ENCODE peak calls at places on chromosomes 1 and 21, in eight cellular contexts. T, F, Q, Y, N, D, E and U are unnamed samples.

GRCh38 chr1:222084048-222084447 is 342.2 kb upstream of the DUSP10 start:
- DNase-seq in T (no peak), F (no peak), Q (no peak), Y (no peak), N (no peak), D (no peak), E (no peak), U (no peak)

GRCh38 chr1:48817505-48818114 is 40.9 kb upstream of the BEND5 start:
- DNase-seq in T (peak; percentile 72), F (peak; percentile 71), Q (peak; percentile 32), Y (peak; percentile 56), N (peak; percentile 8), D (peak; percentile 18), E (peak; percentile 76), U (peak; percentile 71)

GRCh38 chr1:29245876-29246275 is 9.6 kb downstream of the PTPRU start:
- DNase-seq in T (no peak), F (no peak), Q (no peak), Y (peak; percentile 27), N (no peak), D (peak; percentile 51), E (no peak), U (no peak)

GRCh38 chr1:94765958-94766357 is 54.2 kb upstream of the SLC44A3 start:
- DNase-seq in T (no peak), F (no peak), Q (no peak), Y (no peak), N (no peak), D (no peak), E (no peak), U (no peak)

GRCh38 chr21:38853421-38853919 is 47.7 kb downstream of the ETS2 start:
- DNase-seq in T (no peak), F (no peak), Q (no peak), Y (no peak), N (peak; percentile 34), D (peak; percentile 30), E (peak; percentile 37), U (peak; percentile 53)

GRCh38 chr1:204268101-204268500 is 54.3 kb upstream of the GOLT1A start:
- DNase-seq in T (no peak), F (no peak), Q (no peak), Y (no peak), N (no peak), D (no peak), E (no peak), U (no peak)

GRCh38 chr21:21163904-21164303 is 165.7 kb downstream of the NCAM2 start:
- DNase-seq in T (no peak), F (peak; percentile 70), Q (peak; percentile 67), Y (peak; percentile 40), N (peak; percentile 0), D (peak; percentile 26), E (peak; percentile 44), U (peak; percentile 26)

GRCh38 chr1:84611796-84612195 is 37.6 kb upstream of the CTBS start:
- DNase-seq in T (no peak), F (no peak), Q (no peak), Y (no peak), N (no peak), D (no peak), E (no peak), U (no peak)

GRCh38 chr21:43287111-43287973 is 118.5 kb downstream of the CRYAA start:
- DNase-seq in T (peak; percentile 6), F (no peak), Q (no peak), Y (peak; percentile 60), N (no peak), D (no peak), E (no peak), U (peak; percentile 44)

GRCh38 chr1:85629532-85629920 is 49.0 kb downstream of the CCN1 start:
- DNase-seq in T (no peak), F (no peak), Q (no peak), Y (no peak), N (peak; percentile 40), D (peak; percentile 74), E (no peak), U (no peak)

GRCh38 chr1:40315795-40316594 is 1.1 kb downstream of the COL9A2 start:
- DNase-seq in T (no peak), F (no peak), Q (no peak), Y (peak; percentile 34), N (no peak), D (no peak), E (peak; percentile 73), U (no peak)

GRCh38 chr1:165217958-165218357 is 138.6 kb downstream of the LMX1A start:
- DNase-seq in T (no peak), F (no peak), Q (no peak), Y (no peak), N (no peak), D (no peak), E (no peak), U (no peak)

GRCh38 chr1:6044481-6045109 is 1.1 kb upstream of the KCNAB2 start:
- DNase-seq in T (no peak), F (no peak), Q (no peak), Y (no peak), N (no peak), D (no peak), E (no peak), U (no peak)

GRCh38 chr1:239363920-239364319 is 22.4 kb upstream of the CHRM3 start:
- DNase-seq in T (no peak), F (no peak), Q (no peak), Y (no peak), N (no peak), D (no peak), E (no peak), U (no peak)

GRCh38 chr1:66761273-66761672 is 9.0 kb downstream of the DYNLT5 start:
- DNase-seq in T (no peak), F (no peak), Q (no peak), Y (no peak), N (no peak), D (no peak), E (no peak), U (no peak)

DNA sequence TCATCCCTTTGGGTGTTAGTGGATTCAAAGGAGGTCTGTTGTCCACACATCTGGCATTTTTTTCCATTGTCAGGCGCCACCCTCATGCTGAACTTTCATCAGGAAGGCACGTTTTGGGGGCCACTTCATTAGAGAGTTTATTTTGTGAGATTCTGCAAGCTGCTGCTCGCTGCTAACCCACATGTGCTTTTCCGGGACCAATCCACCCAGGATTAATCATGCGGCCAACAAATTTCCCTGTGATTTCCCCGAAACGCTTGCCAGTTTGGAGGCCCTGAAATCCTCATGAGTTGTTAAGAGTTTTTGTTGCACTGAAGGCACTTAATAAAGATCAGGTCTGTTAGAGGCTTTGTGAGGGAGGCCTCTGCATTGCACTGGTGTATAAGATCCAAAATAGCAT is 2.4 kb downstream of the PDPN start:
- DNase-seq in T (no peak), F (no peak), Q (no peak), Y (no peak), N (no peak), D (no peak), E (no peak), U (no peak)
- H3K4me3 ChIP-seq in T (no peak overlapping the region), F (peak overlapping the region; percentile 61), Q (peak overlapping the region; percentile 2), Y (no peak overlapping the region), N (no peak overlapping the region), D (no peak overlapping the region), E (peak overlapping the region; percentile 80), U (peak overlapping the region; percentile 53)

GRCh38 chr1:75673399-75673798 is 51.1 kb upstream of the ACADM start:
- DNase-seq in T (no peak), F (no peak), Q (no peak), Y (no peak), N (no peak), D (no peak), E (no peak), U (no peak)

GRCh38 chr1:75672528-75673393 is 51.7 kb upstream of the ACADM start:
- DNase-seq in T (no peak), F (no peak), Q (no peak), Y (no peak), N (no peak), D (peak; percentile 58), E (peak; percentile 58), U (no peak)

GRCh38 chr1:75672108-75672507 is 52.4 kb upstream of the ACADM start:
- DNase-seq in T (no peak), F (no peak), Q (no peak), Y (no peak), N (no peak), D (peak; percentile 41), E (peak; percentile 46), U (no peak)

GRCh38 chr1:75673885-75674284 is 50.6 kb upstream of the ACADM start:
- DNase-seq in T (no peak), F (no peak), Q (no peak), Y (no peak), N (no peak), D (no peak), E (no peak), U (no peak)

GRCh38 chr1:75677443-75677842 is 47.1 kb upstream of the ACADM start:
- DNase-seq in T (no peak), F (no peak), Q (no peak), Y (no peak), N (no peak), D (no peak), E (no peak), U (no peak)
- TF ChIP-seq EP300 in T (no peak), F (no peak), Q (no peak), Y (no peak), N (no peak), D (no peak), E (no peak), U (no peak)

DNA sequence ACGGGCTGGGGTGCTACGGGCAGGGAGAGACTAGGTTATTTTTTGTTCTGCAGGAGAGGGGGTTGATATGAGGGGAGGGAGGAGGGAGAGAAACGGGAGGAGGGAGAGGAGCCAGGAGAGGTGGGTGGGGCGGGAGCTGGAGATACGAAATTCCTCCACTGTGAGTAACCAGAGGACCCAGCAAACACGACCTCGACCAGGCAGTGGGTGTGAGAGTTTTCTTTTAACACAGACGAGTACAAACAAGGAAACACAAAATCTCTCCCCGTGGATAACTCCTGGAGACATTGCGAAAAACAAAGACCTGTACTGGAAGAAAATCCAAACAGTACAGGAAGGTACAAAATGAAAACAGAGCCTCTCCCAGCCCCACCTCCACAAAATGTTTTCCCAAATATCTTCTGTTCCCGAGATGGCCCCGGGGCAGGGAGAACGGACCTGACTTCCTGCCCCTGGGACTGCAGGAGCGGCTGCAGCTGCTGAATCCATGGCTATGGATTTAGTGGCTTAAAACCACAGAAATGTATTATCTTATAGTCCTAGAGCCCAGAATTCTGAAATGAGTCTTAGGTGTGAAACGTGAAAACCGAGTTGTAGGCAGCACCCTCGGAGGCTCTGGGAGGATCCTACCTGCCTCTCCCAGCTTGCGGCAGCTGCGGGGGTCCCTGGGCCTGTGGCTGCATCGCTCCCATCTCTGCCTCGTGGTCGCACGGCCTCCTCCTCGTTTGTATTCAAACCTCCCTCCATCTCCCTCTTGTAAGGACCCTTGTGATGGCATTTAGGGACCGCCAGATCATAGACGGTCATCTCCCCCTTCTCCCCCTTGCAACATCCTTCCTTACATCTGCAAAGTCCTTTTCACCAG is 82.2 kb downstream of the RIPK4 start:
- DNase-seq in T (peak; percentile 70), F (no peak), Q (no peak), Y (peak; percentile 51), N (peak; percentile 40), D (peak; percentile 24), E (no peak), U (peak; percentile 74)
- H3K4me3 ChIP-seq in T (no peak overlapping the region), F (no peak overlapping the region), Q (no peak overlapping the region), Y (no peak overlapping the region), N (no peak overlapping the region), D (peak overlapping the region; percentile 24), E (no peak overlapping the region), U (no peak overlapping the region)

DNA sequence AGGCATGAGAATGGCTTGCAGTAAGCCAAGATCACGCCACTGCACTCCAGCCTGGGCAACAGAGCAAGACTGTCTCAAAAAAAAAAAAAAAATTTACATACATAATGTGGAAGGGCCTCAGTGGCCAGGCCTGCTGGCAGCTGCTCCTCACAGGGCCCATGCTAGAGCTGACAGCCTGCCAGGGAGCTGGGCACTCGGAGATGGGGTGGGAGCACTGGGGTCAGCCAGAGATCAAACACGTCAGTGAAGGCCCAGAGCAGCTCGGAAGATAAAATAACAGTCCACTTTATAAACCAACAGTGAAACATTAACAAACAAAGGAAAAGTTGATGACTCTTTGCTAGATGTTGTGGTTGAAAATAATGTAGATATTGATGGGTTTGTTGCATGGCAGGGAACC is 42.8 kb downstream of the ATP5PF start:
- DNase-seq in T (no peak), F (no peak), Q (no peak), Y (no peak), N (no peak), D (no peak), E (no peak), U (no peak)
- TF ChIP-seq EP300 in T (no peak), F (no peak), Q (no peak), Y (no peak), N (no peak), D (no peak), E (no peak), U (no peak)